ENCODE peak calls at places on chromosome 20, in nine cellular contexts. O is transverse colon, L is Peyer's patch, D is adrenal gland, Y is breast epithelium, G is tibial nerve, E is A549, M is heart left ventricle, B is ovary. F is an unnamed sample.

GRCh38 chr20:35497320-35497719 is 32.1 kb downstream of the C20orf173 start:
- DNase-seq in O (no peak), L (no peak), D (no peak), Y (no peak), G (no peak), E (no peak), M (no peak), B (peak), F (no peak)

GRCh38 chr20:58891076-58891685 is 38.7 kb downstream of the GNAS start:
- DNase-seq in O (peak), L (peak), D (peak), Y (peak), G (peak), E (peak), M (peak), B (peak), F (peak)

GRCh38 chr20:53917145-53918009 is 153.0 kb downstream of the BCAS1 start:
- DNase-seq in O (peak), L (no peak), D (no peak), Y (no peak), G (peak), E (no peak), M (peak), B (peak), F (peak)

GRCh38 chr20:32763202-32763999 is 1.2 kb downstream of the DNMT3B start:
- DNase-seq in O (no peak), L (no peak), D (no peak), Y (no peak), G (no peak), E (no peak), M (no peak), B (no peak), F (no peak)

GRCh38 chr20:58084966-58085365 is 143.5 kb downstream of the ANKRD60 start:
- DNase-seq in O (no peak), L (no peak), D (no peak), Y (no peak), G (no peak), E (peak), M (no peak), B (no peak), F (no peak)

GRCh38 chr20:57717797-57718196 is 8.0 kb upstream of the PMEPA1 start:
- DNase-seq in O (no peak), L (no peak), D (no peak), Y (no peak), G (no peak), E (peak), M (no peak), B (no peak), F (no peak)

GRCh38 chr20:50020283-50020682 is 37.5 kb downstream of the SNAI1 start:
- DNase-seq in O (no peak), L (no peak), D (no peak), Y (no peak), G (no peak), E (peak), M (no peak), B (no peak), F (no peak)

GRCh38 chr20:5171074-5171789 is 44.4 kb downstream of the CDS2 start:
- DNase-seq in O (no peak), L (no peak), D (no peak), Y (no peak), G (no peak), E (no peak), M (peak), B (peak), F (no peak)

GRCh38 chr20:2698912-2699311 is 6.3 kb downstream of the EBF4 start:
- DNase-seq in O (no peak), L (no peak), D (no peak), Y (no peak), G (no peak), E (no peak), M (no peak), B (no peak), F (no peak)

GRCh38 chr20:51434556-51435256 is 107.8 kb downstream of the NFATC2 start:
- DNase-seq in O (no peak), L (no peak), D (no peak), Y (no peak), G (no peak), E (peak), M (no peak), B (no peak), F (no peak)

GRCh38 chr20:25552977-25553376 is 32.4 kb downstream of the NINL start:
- DNase-seq in O (no peak), L (no peak), D (no peak), Y (no peak), G (no peak), E (no peak), M (no peak), B (no peak), F (no peak)

GRCh38 chr20:11777387-11777786 is 140.3 kb upstream of the BTBD3 start:
- DNase-seq in O (no peak), L (no peak), D (no peak), Y (no peak), G (no peak), E (no peak), M (no peak), B (no peak), F (no peak)

GRCh38 chr20:63509088-63509564 is 10.2 kb upstream of the EEF1A2 start:
- DNase-seq in O (no peak), L (no peak), D (no peak), Y (no peak), G (no peak), E (no peak), M (no peak), B (no peak), F (no peak)

GRCh38 chr20:22385602-22386299 is 198.6 kb downstream of the FOXA2 start:
- DNase-seq in O (no peak), L (no peak), D (no peak), Y (no peak), G (no peak), E (peak), M (no peak), B (no peak), F (no peak)

GRCh38 chr20:409697-410559 is 1.8 kb downstream of the RBCK1 start:
- DNase-seq in O (peak), L (peak), D (no peak), Y (no peak), G (no peak), E (no peak), M (no peak), B (no peak), F (peak)

GRCh38 chr20:29319725-29320124 is 1937.7 kb upstream of the DEFB115 start:
- DNase-seq in O (no peak), L (no peak), D (no peak), Y (no peak), G (no peak), E (no peak), M (no peak), B (no peak), F (no peak)

GRCh38 chr20:4045741-4046140 is 30.4 kb upstream of the RNF24 start:
- DNase-seq in O (no peak), L (no peak), D (no peak), Y (no peak), G (no peak), E (no peak), M (no peak), B (no peak), F (no peak)

GRCh38 chr20:7523288-7523687 is 417.0 kb downstream of the HAO1 start:
- DNase-seq in O (no peak), L (no peak), D (no peak), Y (no peak), G (no peak), E (no peak), M (no peak), B (no peak), F (no peak)

GRCh38 chr20:25863536-25864325 is 167.1 kb upstream of the ZNF337 start:
- DNase-seq in O (no peak), L (no peak), D (no peak), Y (no peak), G (no peak), E (no peak), M (no peak), B (no peak), F (no peak)

GRCh38 chr20:57896563-57896962 is 186.7 kb upstream of the PMEPA1 start:
- DNase-seq in O (no peak), L (peak), D (no peak), Y (peak), G (no peak), E (no peak), M (no peak), B (no peak), F (peak)

GRCh38 chr20:34755367-34755766 is 51.2 kb downstream of the TP53INP2 start:
- DNase-seq in O (no peak), L (no peak), D (no peak), Y (no peak), G (no peak), E (no peak), M (no peak), B (no peak), F (no peak)

GRCh38 chr20:37042986-37043972 is 52.5 kb downstream of the RBL1 start:
- DNase-seq in O (peak), L (no peak), D (no peak), Y (no peak), G (no peak), E (no peak), M (no peak), B (no peak), F (no peak)
- TF ChIP-seq POLR2A in O (no peak), L (no peak), D (no peak), Y (no peak), G (no peak), E (no peak), M (no peak), B (no peak), F (no peak)

DNA sequence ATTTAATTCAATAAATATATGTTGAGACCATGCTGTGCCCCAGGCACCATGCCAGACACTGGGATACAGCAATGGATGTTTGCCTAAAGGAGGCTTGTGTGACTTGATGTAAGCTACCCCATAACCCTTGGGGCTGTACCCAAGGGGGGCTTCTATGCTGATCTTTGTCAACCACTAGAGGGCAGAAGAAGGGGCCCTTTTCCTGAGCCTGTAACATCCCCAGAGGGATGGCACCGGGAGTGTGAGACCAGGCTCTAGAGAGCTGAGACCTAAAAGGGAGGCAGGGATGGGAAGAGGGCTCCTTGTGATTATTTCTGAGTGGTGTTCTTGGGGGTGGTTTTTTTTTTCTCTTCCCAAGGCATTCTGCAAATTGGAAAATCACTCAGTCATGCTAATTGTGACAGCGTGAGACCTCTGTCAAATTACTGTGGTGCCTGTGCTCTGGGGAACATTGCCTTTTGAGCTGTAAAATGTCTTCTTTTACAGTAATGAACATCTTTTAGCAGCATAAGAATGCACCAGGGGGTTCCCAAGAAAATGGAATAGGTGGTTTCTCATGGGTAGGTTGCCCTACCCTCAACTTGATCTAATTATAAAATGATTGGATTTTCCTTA is 138.8 kb upstream of the SLC24A3 start:
- DNase-seq in O (no peak), L (no peak), D (no peak), Y (no peak), G (no peak), E (no peak), M (no peak), B (no peak), F (no peak)
- TF ChIP-seq CTCF in O (no peak), L (no peak), D (no peak), Y (no peak), G (no peak), E (peak), M (no peak), B (no peak), F (no peak)

GRCh38 chr20:40650707-40651106 is 38.3 kb downstream of the MAFB start:
- DNase-seq in O (no peak), L (no peak), D (no peak), Y (no peak), G (no peak), E (no peak), M (no peak), B (no peak), F (no peak)

GRCh38 chr20:40654876-40655275 is 34.2 kb downstream of the MAFB start:
- DNase-seq in O (no peak), L (no peak), D (no peak), Y (no peak), G (peak), E (no peak), M (no peak), B (no peak), F (peak)

GRCh38 chr20:40652426-40652825 is 36.6 kb downstream of the MAFB start:
- DNase-seq in O (no peak), L (no peak), D (no peak), Y (no peak), G (no peak), E (no peak), M (no peak), B (no peak), F (no peak)

GRCh38 chr20:40648505-40649072 is 40.4 kb downstream of the MAFB start:
- DNase-seq in O (no peak), L (no peak), D (no peak), Y (no peak), G (no peak), E (no peak), M (no peak), B (no peak), F (no peak)

DNA sequence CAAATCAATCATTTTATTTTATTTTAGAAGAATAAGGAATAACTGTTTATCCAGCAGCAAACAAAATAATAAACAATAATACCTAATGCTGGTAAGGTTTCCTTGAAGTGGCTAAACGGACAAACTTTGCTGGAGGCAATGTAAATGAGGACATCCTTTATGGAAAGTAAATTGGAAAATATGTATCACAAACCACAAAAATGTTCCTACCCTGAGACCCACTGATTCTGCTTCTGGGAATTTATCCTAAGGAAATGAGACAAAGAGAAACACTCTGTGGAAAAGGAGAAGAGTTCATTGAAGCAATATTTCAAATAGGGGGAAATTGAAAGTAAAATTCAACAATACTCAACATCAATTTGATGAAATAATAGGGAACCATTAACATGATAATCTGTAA is 37.9 kb downstream of the MAFB start:
- DNase-seq in O (no peak), L (no peak), D (no peak), Y (no peak), G (no peak), E (no peak), M (no peak), B (no peak), F (no peak)
- TF ChIP-seq POLR2A in O (no peak), L (no peak), D (no peak), Y (no peak), G (no peak), E (no peak), M (no peak), B (no peak), F (no peak)

DNA sequence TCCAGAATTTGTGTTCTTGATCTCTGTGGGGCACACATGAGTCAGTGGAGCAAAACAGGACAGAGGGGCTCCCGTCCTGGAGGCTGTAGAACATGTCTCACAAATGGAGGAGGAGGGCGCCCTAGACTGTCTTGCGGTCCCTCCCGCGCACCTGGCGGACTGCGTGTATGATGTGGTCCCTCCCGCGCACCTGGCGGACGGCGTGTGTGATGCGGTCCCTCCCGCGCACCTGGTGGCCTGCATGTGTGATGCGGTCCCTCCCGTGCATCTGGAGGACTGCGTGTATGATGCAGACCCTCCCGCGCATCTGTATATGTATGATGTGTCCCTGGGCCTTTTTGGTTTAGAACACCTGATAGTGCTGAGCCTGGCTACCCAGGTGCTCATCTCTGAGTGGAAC is 158.9 kb upstream of the RIN2 start:
- DNase-seq in O (no peak), L (no peak), D (no peak), Y (no peak), G (no peak), E (no peak), M (no peak), B (no peak), F (no peak)
- TF ChIP-seq CTCF in O (no peak), L (no peak), D (no peak), Y (no peak), G (no peak), E (no peak), M (no peak), B (no peak), F (no peak)

GRCh38 chr20:36881888-36882287 is 6.0 kb downstream of the TLDC2 start:
- DNase-seq in O (peak), L (peak), D (no peak), Y (no peak), G (no peak), E (no peak), M (no peak), B (no peak), F (no peak)

GRCh38 chr20:36885355-36885754 is 9.4 kb downstream of the TLDC2 start:
- DNase-seq in O (no peak), L (no peak), D (no peak), Y (no peak), G (no peak), E (peak), M (no peak), B (no peak), F (no peak)

GRCh38 chr20:36881331-36881730 is 5.4 kb downstream of the TLDC2 start:
- DNase-seq in O (no peak), L (no peak), D (no peak), Y (no peak), G (no peak), E (no peak), M (no peak), B (no peak), F (no peak)

GRCh38 chr20:36886859-36887778 is 11.2 kb downstream of the TLDC2 start:
- DNase-seq in O (peak), L (peak), D (peak), Y (peak), G (peak), E (peak), M (peak), B (peak), F (peak)

GRCh38 chr20:36883972-36884535 is 8.1 kb downstream of the TLDC2 start:
- DNase-seq in O (no peak), L (no peak), D (no peak), Y (no peak), G (no peak), E (no peak), M (no peak), B (no peak), F (no peak)
- TF ChIP-seq POLR2A in O (no peak), L (no peak), D (no peak), Y (no peak), G (no peak), E (no peak), M (no peak), B (no peak), F (no peak)

F was measured in right lobe of liver.